ENCODE peak calls at places on chromosome 1, in nine cellular contexts. One of them, this sample, is unnamed.

GRCh38 chr1:67211589-67212563 is 45.6 kb downstream of the IL23R start:
- DNase-seq in body of pancreas: peak; percentile 65
- DNase-seq in HT-29: peak; percentile 58
- DNase-seq in ELR: peak; percentile 56
- DNase-seq in NCI-H510A: peak; percentile 40
- DNase-seq in T-cell: no peak
- DNase-seq in GOT3: no peak
- DNase-seq in HTR-8/SVneo: no peak
- DNase-seq in GM20000: peak; percentile 14
- DNase-seq in this sample: peak; percentile 18

GRCh38 chr1:164608651-164609057 is 49.7 kb downstream of the PBX1 start:
- DNase-seq in body of pancreas: no peak
- DNase-seq in HT-29: no peak
- DNase-seq in ELR: no peak
- DNase-seq in NCI-H510A: no peak
- DNase-seq in T-cell: no peak
- DNase-seq in GOT3: no peak
- DNase-seq in HTR-8/SVneo: peak; percentile 8
- DNase-seq in GM20000: no peak
- DNase-seq in this sample: no peak

GRCh38 chr1:185670187-185670627 is 64.0 kb upstream of the HMCN1 start:
- DNase-seq in body of pancreas: peak; percentile 53
- DNase-seq in HT-29: peak; percentile 67
- DNase-seq in ELR: peak; percentile 68
- DNase-seq in NCI-H510A: no peak
- DNase-seq in T-cell: peak; percentile 26
- DNase-seq in GOT3: no peak
- DNase-seq in HTR-8/SVneo: no peak
- DNase-seq in GM20000: no peak
- DNase-seq in this sample: peak; percentile 37

GRCh38 chr1:59261537-59261936 is 35.4 kb upstream of the FGGY start:
- DNase-seq in body of pancreas: no peak
- DNase-seq in HT-29: no peak
- DNase-seq in ELR: no peak
- DNase-seq in NCI-H510A: no peak
- DNase-seq in T-cell: no peak
- DNase-seq in GOT3: no peak
- DNase-seq in HTR-8/SVneo: no peak
- DNase-seq in GM20000: no peak
- DNase-seq in this sample: no peak

GRCh38 chr1:216750031-216750627 is 26.9 kb upstream of the ESRRG start:
- DNase-seq in body of pancreas: peak; percentile 22
- DNase-seq in HT-29: peak; percentile 50
- DNase-seq in ELR: peak; percentile 64
- DNase-seq in NCI-H510A: peak; percentile 8
- DNase-seq in T-cell: no peak
- DNase-seq in GOT3: no peak
- DNase-seq in HTR-8/SVneo: peak; percentile 8
- DNase-seq in GM20000: peak; percentile 8
- DNase-seq in this sample: no peak

GRCh38 chr1:168000656-168001055 is 63.8 kb upstream of the MPC2 start:
- DNase-seq in body of pancreas: no peak
- DNase-seq in HT-29: no peak
- DNase-seq in ELR: no peak
- DNase-seq in NCI-H510A: no peak
- DNase-seq in T-cell: no peak
- DNase-seq in GOT3: no peak
- DNase-seq in HTR-8/SVneo: no peak
- DNase-seq in GM20000: no peak
- DNase-seq in this sample: no peak

GRCh38 chr1:11062965-11063401 is 3.2 kb upstream of the SRM start:
- DNase-seq in body of pancreas: peak; percentile 4
- DNase-seq in HT-29: no peak
- DNase-seq in ELR: peak; percentile 10
- DNase-seq in NCI-H510A: no peak
- DNase-seq in T-cell: no peak
- DNase-seq in GOT3: no peak
- DNase-seq in HTR-8/SVneo: no peak
- DNase-seq in GM20000: peak; percentile 74
- DNase-seq in this sample: no peak

GRCh38 chr1:234609528-234610042 is 393 bp downstream of the IRF2BP2 start:
- DNase-seq in body of pancreas: no peak
- DNase-seq in HT-29: no peak
- DNase-seq in ELR: no peak
- DNase-seq in NCI-H510A: no peak
- DNase-seq in T-cell: no peak
- DNase-seq in GOT3: no peak
- DNase-seq in HTR-8/SVneo: no peak
- DNase-seq in GM20000: no peak
- DNase-seq in this sample: no peak

GRCh38 chr1:96487404-96487803 is 234.2 kb upstream of the PTBP2 start:
- DNase-seq in body of pancreas: no peak
- DNase-seq in HT-29: no peak
- DNase-seq in ELR: no peak
- DNase-seq in NCI-H510A: no peak
- DNase-seq in T-cell: no peak
- DNase-seq in GOT3: no peak
- DNase-seq in HTR-8/SVneo: no peak
- DNase-seq in GM20000: no peak
- DNase-seq in this sample: no peak

GRCh38 chr1:54080598-54081049 is 27.2 kb downstream of the TCEANC2 start:
- DNase-seq in body of pancreas: no peak
- DNase-seq in HT-29: no peak
- DNase-seq in ELR: no peak
- DNase-seq in NCI-H510A: no peak
- DNase-seq in T-cell: no peak
- DNase-seq in GOT3: no peak
- DNase-seq in HTR-8/SVneo: no peak
- DNase-seq in GM20000: no peak
- DNase-seq in this sample: no peak

GRCh38 chr1:87787551-87787950 is 458.9 kb downstream of the LMO4 start:
- DNase-seq in body of pancreas: no peak
- DNase-seq in HT-29: peak; percentile 47
- DNase-seq in ELR: peak; percentile 39
- DNase-seq in NCI-H510A: no peak
- DNase-seq in T-cell: no peak
- DNase-seq in GOT3: no peak
- DNase-seq in HTR-8/SVneo: no peak
- DNase-seq in GM20000: no peak
- DNase-seq in this sample: no peak

GRCh38 chr1:236273358-236273757 is 8.4 kb downstream of the ERO1B start:
- DNase-seq in body of pancreas: peak; percentile 47
- DNase-seq in HT-29: no peak
- DNase-seq in ELR: no peak
- DNase-seq in NCI-H510A: no peak
- DNase-seq in T-cell: no peak
- DNase-seq in GOT3: no peak
- DNase-seq in HTR-8/SVneo: no peak
- DNase-seq in GM20000: no peak
- DNase-seq in this sample: no peak

GRCh38 chr1:173869108-173869359 is 854 bp downstream of the ZBTB37 start:
- DNase-seq in body of pancreas: no peak
- DNase-seq in HT-29: no peak
- DNase-seq in ELR: no peak
- DNase-seq in NCI-H510A: no peak
- DNase-seq in T-cell: no peak
- DNase-seq in GOT3: no peak
- DNase-seq in HTR-8/SVneo: no peak
- DNase-seq in GM20000: no peak
- DNase-seq in this sample: no peak

This sample was measured in T follicular helper cell.